ENCODE peak calls at places on chromosomes 7 and 10, in seven cellular contexts. U is NCI-H1105; F is IMR-90; Z is B cell; L is epithelial cell of esophagus; A is effector CD4-positive, alpha-beta T cell; I is EH. E is an unnamed sample.

GRCh38 chr10:27558612-27559020 is 54.5 kb downstream of the RAB18 start:
- DNase-seq in U (peak), F (peak), Z (no peak), L (peak), A (no peak), I (peak), E (peak)

GRCh38 chr7:52080493-52080892 is 763.9 kb upstream of the COBL start:
- DNase-seq in U (no peak), F (no peak), Z (no peak), L (peak), A (no peak), I (no peak), E (no peak)

GRCh38 chr10:61931620-61932332 is 30.3 kb downstream of the ARID5B start:
- DNase-seq in U (no peak), F (no peak), Z (no peak), L (peak), A (no peak), I (peak), E (peak)

GRCh38 chr7:2760098-2760889 is 72.3 kb downstream of the AMZ1 start:
- DNase-seq in U (no peak), F (peak), Z (no peak), L (peak), A (no peak), I (peak), E (no peak)

GRCh38 chr7:47479821-47480575 is 101.9 kb downstream of the TNS3 start:
- DNase-seq in U (no peak), F (no peak), Z (peak), L (no peak), A (no peak), I (no peak), E (no peak)

GRCh38 chr10:18532881-18533535 is 118.4 kb downstream of the NSUN6 start:
- DNase-seq in U (no peak), F (no peak), Z (no peak), L (no peak), A (no peak), I (no peak), E (no peak)

GRCh38 chr7:105173586-105173985 is 159.6 kb downstream of the KMT2E start:
- DNase-seq in U (peak), F (no peak), Z (no peak), L (no peak), A (no peak), I (no peak), E (no peak)

GRCh38 chr10:89029785-89030437 is 39.3 kb downstream of the FAS start:
- DNase-seq in U (peak), F (peak), Z (peak), L (peak), A (peak), I (peak), E (peak)

GRCh38 chr10:131427901-131428300 is 116.4 kb upstream of the TCERG1L start:
- DNase-seq in U (no peak), F (no peak), Z (no peak), L (no peak), A (no peak), I (no peak), E (no peak)

GRCh38 chr10:66827353-66827752 is 98.5 kb upstream of the LRRTM3 start:
- DNase-seq in U (no peak), F (peak), Z (no peak), L (peak), A (no peak), I (peak), E (peak)

GRCh38 chr10:77357611-77358010 is 280.0 kb downstream of the KCNMA1 start:
- DNase-seq in U (no peak), F (peak), Z (no peak), L (peak), A (no peak), I (peak), E (peak)

GRCh38 chr7:87599336-87599735 is 1.3 kb downstream of the ABCB1 start:
- DNase-seq in U (no peak), F (no peak), Z (peak), L (no peak), A (no peak), I (no peak), E (no peak)

GRCh38 chr7:55651057-55651456 is 78.8 kb upstream of the VOPP1 start:
- DNase-seq in U (no peak), F (no peak), Z (no peak), L (no peak), A (no peak), I (no peak), E (no peak)